ENCODE peak calls at places on chromosomes 11 and 22, in seven cellular contexts. One of them, this sample, is unnamed.
A peak's percentile ranks its signal among the peaks of the same experiment; 100 is the strongest.

GRCh38 chr22:48700566-48701295 is 1126.9 kb downstream of the BRD1 start:
- DNase-seq in sigmoid colon: no peak
- DNase-seq in PC-9: no peak
- DNase-seq in heart right ventricle: no peak
- DNase-seq in pancreas: no peak
- DNase-seq in transverse colon: no peak
- DNase-seq in A549: no peak
- DNase-seq in this sample: no peak

GRCh38 chr22:27130949-27131745 is 473.8 kb downstream of the MIAT start:
- DNase-seq in sigmoid colon: no peak
- DNase-seq in PC-9: no peak
- DNase-seq in heart right ventricle: no peak
- DNase-seq in pancreas: no peak
- DNase-seq in transverse colon: no peak
- DNase-seq in A549: no peak
- DNase-seq in this sample: no peak

GRCh38 chr22:49203863-49204598 is 623.6 kb downstream of the BRD1 start:
- DNase-seq in sigmoid colon: peak; percentile 45
- DNase-seq in PC-9: no peak
- DNase-seq in heart right ventricle: no peak
- DNase-seq in pancreas: peak; percentile 39
- DNase-seq in transverse colon: no peak
- DNase-seq in A549: no peak
- DNase-seq in this sample: no peak

GRCh38 chr11:75350743-75351540 is 519 bp downstream of the ARRB1 start:
- DNase-seq in sigmoid colon: peak; percentile 91
- DNase-seq in PC-9: no peak
- DNase-seq in heart right ventricle: peak; percentile 57
- DNase-seq in pancreas: peak; percentile 75
- DNase-seq in transverse colon: peak; percentile 61
- DNase-seq in A549: no peak
- DNase-seq in this sample: no peak

GRCh38 chr11:76614471-76615183 is 55.9 kb downstream of the LRRC32 start:
- DNase-seq in sigmoid colon: peak; percentile 66
- DNase-seq in PC-9: no peak
- DNase-seq in heart right ventricle: peak; percentile 74
- DNase-seq in pancreas: peak; percentile 47
- DNase-seq in transverse colon: no peak
- DNase-seq in A549: no peak
- DNase-seq in this sample: no peak

GRCh38 chr11:118887219-118887618 is 3.5 kb downstream of the CXCR5 start:
- DNase-seq in sigmoid colon: no peak
- DNase-seq in PC-9: no peak
- DNase-seq in heart right ventricle: no peak
- DNase-seq in pancreas: no peak
- DNase-seq in transverse colon: no peak
- DNase-seq in A549: no peak
- DNase-seq in this sample: no peak

GRCh38 chr11:34926101-34926830 is 9.8 kb downstream of the PDHX start:
- DNase-seq in sigmoid colon: no peak
- DNase-seq in PC-9: peak; percentile 8
- DNase-seq in heart right ventricle: no peak
- DNase-seq in pancreas: no peak
- DNase-seq in transverse colon: no peak
- DNase-seq in A549: peak; percentile 53
- DNase-seq in this sample: no peak

GRCh38 chr11:119023741-119024140 is 5.2 kb downstream of the TRAPPC4 start:
- DNase-seq in sigmoid colon: no peak
- DNase-seq in PC-9: no peak
- DNase-seq in heart right ventricle: no peak
- DNase-seq in pancreas: no peak
- DNase-seq in transverse colon: no peak
- DNase-seq in A549: no peak
- DNase-seq in this sample: no peak

GRCh38 chr22:49209452-49210195 is 618.0 kb downstream of the BRD1 start:
- DNase-seq in sigmoid colon: peak; percentile 30
- DNase-seq in PC-9: no peak
- DNase-seq in heart right ventricle: no peak
- DNase-seq in pancreas: peak; percentile 64
- DNase-seq in transverse colon: no peak
- DNase-seq in A549: peak; percentile 21
- DNase-seq in this sample: no peak

GRCh38 chr22:46762238-46763050 is at the start of gene TBC1D22A:
- DNase-seq in sigmoid colon: peak; percentile 97
- DNase-seq in PC-9: peak; percentile 90
- DNase-seq in heart right ventricle: peak; percentile 96
- DNase-seq in pancreas: peak; percentile 97
- DNase-seq in transverse colon: peak; percentile 96
- DNase-seq in A549: peak; percentile 93
- DNase-seq in this sample: peak; percentile 83
- TF ChIP-seq CTCF in sigmoid colon: no peak
- TF ChIP-seq CTCF in PC-9: no peak
- TF ChIP-seq CTCF in heart right ventricle: no peak
- TF ChIP-seq CTCF in pancreas: no peak
- TF ChIP-seq CTCF in transverse colon: peak; percentile 55
- TF ChIP-seq CTCF in A549: no peak
- TF ChIP-seq CTCF in this sample: no peak

DNA sequence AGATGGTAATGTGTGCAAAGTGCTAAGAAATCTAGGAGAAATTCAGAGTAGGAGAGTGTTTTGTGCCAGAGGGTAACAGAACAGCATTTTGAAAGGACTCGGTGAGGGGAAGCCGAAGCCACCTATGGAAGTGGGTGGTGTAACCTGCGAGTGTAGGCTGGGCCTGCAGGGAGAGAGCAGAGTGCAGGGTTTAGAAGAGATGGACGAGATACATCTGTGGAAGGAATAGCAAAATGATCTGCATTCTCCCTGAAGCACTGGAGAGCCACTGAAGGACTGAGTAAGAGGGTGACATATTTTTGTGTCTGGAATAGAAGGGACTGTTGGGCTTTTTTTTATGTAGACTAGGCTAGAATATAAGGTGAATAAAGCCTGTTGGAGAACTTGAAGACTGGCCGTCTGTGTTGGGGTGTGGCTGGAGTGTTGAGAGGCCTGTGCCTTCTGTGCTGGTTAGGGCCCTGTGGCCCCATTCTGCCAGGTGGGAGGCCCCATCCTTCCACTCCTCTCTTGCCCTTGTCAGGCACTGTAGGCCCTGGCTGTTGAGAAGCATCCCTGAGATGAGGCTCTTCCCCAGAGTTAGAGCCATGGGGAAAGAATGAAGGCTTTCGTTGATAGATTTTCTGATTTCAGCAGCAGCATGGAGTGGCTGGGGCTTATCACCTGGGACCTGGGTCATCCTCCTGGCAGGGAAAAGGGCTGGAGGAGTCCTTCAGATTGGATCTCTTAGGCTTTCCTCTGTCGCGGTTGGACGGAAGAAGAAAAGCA is 102.2 kb downstream of the ZBTB16 start:
- DNase-seq in sigmoid colon: no peak
- DNase-seq in PC-9: no peak
- DNase-seq in heart right ventricle: peak; percentile 36
- DNase-seq in pancreas: no peak
- DNase-seq in transverse colon: no peak
- DNase-seq in A549: no peak
- DNase-seq in this sample: no peak
- H3K4me3 ChIP-seq in sigmoid colon: no peak overlapping the region
- H3K4me3 ChIP-seq in PC-9: no peak overlapping the region
- H3K4me3 ChIP-seq in heart right ventricle: no peak overlapping the region
- H3K4me3 ChIP-seq in pancreas: no peak overlapping the region
- H3K4me3 ChIP-seq in transverse colon: no peak overlapping the region
- H3K4me3 ChIP-seq in A549: no peak overlapping the region
- H3K4me3 ChIP-seq in this sample: no peak overlapping the region

GRCh38 chr22:35835267-35835997 is 117.8 kb downstream of the APOL5 start:
- DNase-seq in sigmoid colon: no peak
- DNase-seq in PC-9: no peak
- DNase-seq in heart right ventricle: no peak
- DNase-seq in pancreas: no peak
- DNase-seq in transverse colon: no peak
- DNase-seq in A549: no peak
- DNase-seq in this sample: no peak

GRCh38 chr22:35834080-35834479 is 116.4 kb downstream of the APOL5 start:
- DNase-seq in sigmoid colon: no peak
- DNase-seq in PC-9: no peak
- DNase-seq in heart right ventricle: no peak
- DNase-seq in pancreas: no peak
- DNase-seq in transverse colon: no peak
- DNase-seq in A549: no peak
- DNase-seq in this sample: no peak

GRCh38 chr22:35835998-35836691 is 118.5 kb downstream of the APOL5 start:
- DNase-seq in sigmoid colon: peak; percentile 76
- DNase-seq in PC-9: peak; percentile 57
- DNase-seq in heart right ventricle: peak; percentile 26
- DNase-seq in pancreas: no peak
- DNase-seq in transverse colon: peak; percentile 38
- DNase-seq in A549: peak; percentile 75
- DNase-seq in this sample: no peak

GRCh38 chr22:35830305-35830704 is 112.6 kb downstream of the APOL5 start:
- DNase-seq in sigmoid colon: no peak
- DNase-seq in PC-9: no peak
- DNase-seq in heart right ventricle: no peak
- DNase-seq in pancreas: no peak
- DNase-seq in transverse colon: no peak
- DNase-seq in A549: no peak
- DNase-seq in this sample: no peak
- TF ChIP-seq CTCF in sigmoid colon: no peak
- TF ChIP-seq CTCF in PC-9: no peak
- TF ChIP-seq CTCF in heart right ventricle: no peak
- TF ChIP-seq CTCF in pancreas: no peak
- TF ChIP-seq CTCF in transverse colon: no peak
- TF ChIP-seq CTCF in A549: no peak
- TF ChIP-seq CTCF in this sample: no peak

GRCh38 chr11:117834068-117834810 is 9.7 kb upstream of the FXYD2 start:
- DNase-seq in sigmoid colon: peak; percentile 39
- DNase-seq in PC-9: no peak
- DNase-seq in heart right ventricle: no peak
- DNase-seq in pancreas: peak; percentile 10
- DNase-seq in transverse colon: peak; percentile 4
- DNase-seq in A549: no peak
- DNase-seq in this sample: no peak
- H3K4me3 ChIP-seq in sigmoid colon: no peak overlapping the region
- H3K4me3 ChIP-seq in PC-9: no peak overlapping the region
- H3K4me3 ChIP-seq in heart right ventricle: no peak overlapping the region
- H3K4me3 ChIP-seq in pancreas: no peak overlapping the region
- H3K4me3 ChIP-seq in transverse colon: no peak overlapping the region
- H3K4me3 ChIP-seq in A549: no peak overlapping the region
- H3K4me3 ChIP-seq in this sample: no peak overlapping the region

DNA sequence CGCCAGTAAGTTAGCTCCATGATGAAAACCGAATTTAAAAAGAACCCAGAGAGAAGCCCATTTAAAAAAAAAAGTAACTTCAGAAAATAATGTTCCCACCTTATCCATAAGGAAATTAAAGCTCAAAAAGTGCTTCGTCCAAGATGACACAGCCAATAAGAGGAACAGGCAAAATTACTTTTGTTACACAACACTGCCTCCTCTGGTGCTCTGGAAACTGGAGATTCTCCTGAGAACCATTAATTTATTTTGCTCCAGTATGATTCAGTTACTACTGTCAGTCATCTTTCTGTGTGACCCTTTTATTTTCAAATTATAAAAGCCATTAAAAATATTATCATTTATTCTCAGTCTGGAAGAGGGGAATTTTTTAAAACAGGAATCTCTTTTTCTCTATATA is 2.0 kb downstream of the IFT27 start:
- DNase-seq in sigmoid colon: no peak
- DNase-seq in PC-9: no peak
- DNase-seq in heart right ventricle: no peak
- DNase-seq in pancreas: no peak
- DNase-seq in transverse colon: no peak
- DNase-seq in A549: peak; percentile 63
- DNase-seq in this sample: no peak
- TF ChIP-seq CTCF in sigmoid colon: no peak
- TF ChIP-seq CTCF in PC-9: peak; percentile 70
- TF ChIP-seq CTCF in heart right ventricle: peak; percentile 49
- TF ChIP-seq CTCF in pancreas: no peak
- TF ChIP-seq CTCF in transverse colon: peak; percentile 29
- TF ChIP-seq CTCF in A549: peak; percentile 50
- TF ChIP-seq CTCF in this sample: no peak